ENCODE peak calls at places on chromosomes 6 and 20, in nine cellular contexts. K is transverse colon, E is MCF 10A, H is HCT116, M is fibroblast of lung, A is mammary epithelial cell, G is lower leg skin, Z is fibroblast of villous mesenchyme, V is epithelial cell of esophagus. T is an unnamed sample.

GRCh38 chr6:46610862-46611553 is 41.6 kb downstream of the CYP39A1 start:
- DNase-seq in K (no peak), E (no peak), H (no peak), M (no peak), A (no peak), G (no peak), Z (no peak), V (no peak), T (no peak)

GRCh38 chr6:125886914-125887313 is 69.7 kb upstream of the HINT3 start:
- DNase-seq in K (no peak), E (no peak), H (no peak), M (no peak), A (no peak), G (no peak), Z (no peak), V (no peak), T (no peak)

GRCh38 chr6:39079726-39080125 is 31.1 kb downstream of the GLP1R start:
- DNase-seq in K (no peak), E (no peak), H (no peak), M (no peak), A (no peak), G (no peak), Z (no peak), V (no peak), T (no peak)

GRCh38 chr20:58765795-58766194 is 73.2 kb downstream of the NPEPL1 start:
- DNase-seq in K (no peak), E (no peak), H (no peak), M (no peak), A (no peak), G (no peak), Z (no peak), V (no peak), T (no peak)

GRCh38 chr6:26412225-26412624 is 10.2 kb downstream of the BTN3A1 start:
- DNase-seq in K (no peak), E (no peak), H (no peak), M (no peak), A (no peak), G (no peak), Z (no peak), V (no peak), T (no peak)

GRCh38 chr6:29651413-29652197 is 5.3 kb upstream of the MOG start:
- DNase-seq in K (no peak), E (peak), H (peak), M (peak), A (no peak), G (no peak), Z (peak), V (peak), T (peak)

GRCh38 chr6:109483744-109484075 is 691 bp upstream of the ZBTB24 start:
- DNase-seq in K (no peak), E (no peak), H (peak), M (peak), A (no peak), G (no peak), Z (peak), V (no peak), T (no peak)

GRCh38 chr6:2616796-2617195 is 133.9 kb downstream of the MYLK4 start:
- DNase-seq in K (no peak), E (peak), H (no peak), M (no peak), A (no peak), G (no peak), Z (peak), V (peak), T (no peak)

GRCh38 chr20:50724851-50725721 is 6.3 kb upstream of the PARD6B start:
- DNase-seq in K (peak), E (peak), H (peak), M (peak), A (peak), G (peak), Z (peak), V (peak), T (peak)

GRCh38 chr20:62977613-62978558 is 25.4 kb downstream of the SLC17A9 start:
- DNase-seq in K (peak), E (peak), H (peak), M (no peak), A (no peak), G (no peak), Z (no peak), V (no peak), T (peak)

GRCh38 chr20:64238115-64238825 is 17.3 kb upstream of the PCMTD2 start:
- DNase-seq in K (no peak), E (no peak), H (no peak), M (no peak), A (no peak), G (no peak), Z (no peak), V (no peak), T (no peak)

GRCh38 chr6:31058128-31058894 is 48.0 kb downstream of the MUC22 start:
- DNase-seq in K (no peak), E (peak), H (peak), M (peak), A (peak), G (no peak), Z (peak), V (peak), T (peak)

GRCh38 chr6:118725944-118726343 is 74.6 kb upstream of the CEP85L start:
- DNase-seq in K (no peak), E (peak), H (no peak), M (no peak), A (no peak), G (no peak), Z (no peak), V (no peak), T (no peak)

GRCh38 chr6:166050559-166050958 is 117.1 kb downstream of the TBXT start:
- DNase-seq in K (no peak), E (no peak), H (no peak), M (no peak), A (no peak), G (no peak), Z (no peak), V (no peak), T (no peak)

GRCh38 chr6:74752303-74752702 is 453.6 kb downstream of the COL12A1 start:
- DNase-seq in K (no peak), E (no peak), H (no peak), M (no peak), A (no peak), G (no peak), Z (no peak), V (no peak), T (no peak)

GRCh38 chr6:142045380-142046270 is 87.1 kb upstream of the GJE1 start:
- DNase-seq in K (no peak), E (peak), H (peak), M (peak), A (no peak), G (no peak), Z (peak), V (peak), T (peak)

GRCh38 chr6:106547961-106548453 is 81.3 kb downstream of the RTN4IP1 start:
- DNase-seq in K (no peak), E (peak), H (no peak), M (peak), A (peak), G (no peak), Z (peak), V (peak), T (peak)

GRCh38 chr6:138785980-138786379 is 9.9 kb upstream of the ECT2L start:
- DNase-seq in K (no peak), E (no peak), H (no peak), M (no peak), A (no peak), G (no peak), Z (no peak), V (no peak), T (no peak)

GRCh38 chr6:10395946-10396577 is 18.8 kb downstream of the TFAP2A start:
- DNase-seq in K (no peak), E (no peak), H (no peak), M (no peak), A (no peak), G (no peak), Z (no peak), V (peak), T (no peak)

GRCh38 chr6:424741-425417 is 33.3 kb downstream of the IRF4 start:
- DNase-seq in K (no peak), E (no peak), H (no peak), M (no peak), A (no peak), G (no peak), Z (no peak), V (no peak), T (no peak)
- TF ChIP-seq CTCF in K (no peak), E (no peak), H (no peak), M (no peak), A (no peak), G (no peak), Z (no peak), V (no peak), T (no peak)

DNA sequence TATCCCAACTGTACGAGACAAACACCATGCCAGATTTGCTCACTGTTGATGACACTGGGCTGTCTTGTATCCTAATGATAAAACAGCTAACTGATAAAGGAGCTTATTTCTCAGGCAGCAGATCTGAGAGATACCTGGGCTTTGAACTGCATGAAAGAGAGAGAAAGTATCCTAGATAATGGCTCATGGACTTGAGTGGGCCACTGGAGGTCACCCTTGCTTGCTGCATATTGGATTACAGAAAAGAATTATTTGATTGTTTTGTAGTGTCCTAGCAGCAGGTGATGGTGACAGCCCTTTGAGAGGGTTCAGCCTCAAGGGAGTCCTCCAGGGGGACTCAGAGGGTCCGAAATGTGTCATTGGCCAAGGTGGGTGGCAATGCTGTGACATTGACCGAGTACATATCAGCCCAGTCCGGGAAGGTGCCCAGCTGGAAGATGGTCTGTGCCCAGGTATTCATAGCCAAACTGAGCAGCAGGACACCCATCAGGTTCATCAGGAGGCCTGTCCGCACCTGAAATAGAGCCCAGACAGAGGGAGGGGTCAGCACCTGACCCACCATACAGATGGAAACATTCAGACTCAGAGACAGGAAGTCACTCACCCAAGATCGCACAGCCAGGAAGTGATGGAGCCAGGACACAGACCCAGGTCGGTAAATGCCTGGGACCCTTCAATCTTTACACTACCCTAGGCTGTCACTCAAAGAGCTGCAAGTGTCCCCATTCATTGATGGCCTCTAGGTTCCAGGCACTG is 9.4 kb upstream of the OCSTAMP start:
- DNase-seq in K (no peak), E (no peak), H (no peak), M (no peak), A (no peak), G (no peak), Z (no peak), V (no peak), T (no peak)
- TF ChIP-seq CTCF in K (no peak), E (no peak), H (no peak), M (no peak), A (no peak), G (no peak), Z (no peak), V (no peak), T (no peak)

GRCh38 chr6:22343864-22344263 is 47.0 kb upstream of the PRL start:
- DNase-seq in K (no peak), E (peak), H (no peak), M (no peak), A (no peak), G (no peak), Z (no peak), V (peak), T (no peak)
- TF ChIP-seq CTCF in K (no peak), E (no peak), H (peak), M (no peak), A (peak), G (no peak), Z (no peak), V (peak), T (no peak)

DNA sequence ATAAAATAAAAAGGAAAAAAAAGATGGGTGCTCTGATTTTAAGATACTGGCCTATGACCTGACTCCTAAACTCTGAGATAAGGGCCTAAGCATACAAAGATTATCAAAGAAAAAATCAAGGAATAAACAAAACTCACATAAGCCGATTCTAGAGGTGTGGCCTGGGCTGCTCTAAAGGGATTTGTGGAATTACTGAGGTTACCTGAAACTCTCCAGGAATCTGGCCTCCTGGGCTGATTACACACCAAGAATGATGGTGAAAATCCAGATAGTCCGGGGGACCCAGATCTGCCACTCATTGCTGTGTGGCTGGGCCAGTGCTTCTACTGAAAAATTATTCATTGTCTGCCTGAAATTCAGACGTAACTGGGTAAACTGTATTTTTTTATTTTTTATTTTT is 122.7 kb upstream of the RNF24 start:
- DNase-seq in K (no peak), E (no peak), H (no peak), M (no peak), A (no peak), G (no peak), Z (no peak), V (no peak), T (no peak)
- TF ChIP-seq CTCF in K (no peak), E (no peak), H (no peak), M (no peak), A (no peak), G (no peak), Z (no peak), V (no peak), T (no peak)